ENCODE peak calls at places on chromosomes 11 and 22, in four cellular contexts. I is LoVo, A is GM06990, Y is left ventricle myocardium superior. D is an unnamed sample.

GRCh38 chr11:93267383-93267782 is 63.2 kb upstream of the DEUP1 start:
- DNase-seq in I (no peak), A (no peak), Y (no peak), D (no peak)

GRCh38 chr11:130771708-130772107 is 144.6 kb downstream of the SNX19 start:
- DNase-seq in I (no peak), A (no peak), Y (no peak), D (no peak)

GRCh38 chr11:65873280-65874156 is 918 bp upstream of the EFEMP2 start:
- DNase-seq in I (peak), A (peak), Y (peak), D (peak)

GRCh38 chr11:129610545-129610944 is 205.1 kb upstream of the TMEM45B start:
- DNase-seq in I (no peak), A (no peak), Y (no peak), D (no peak)

GRCh38 chr11:71249301-71249700 is 3.1 kb downstream of the SHANK2 start:
- DNase-seq in I (no peak), A (no peak), Y (no peak), D (no peak)

GRCh38 chr11:122439911-122440782 is 215.4 kb upstream of the UBASH3B start:
- DNase-seq in I (no peak), A (no peak), Y (peak), D (no peak)

GRCh38 chr11:95835768-95836488 is 45.6 kb downstream of the CEP57 start:
- DNase-seq in I (peak), A (peak), Y (peak), D (peak)

GRCh38 chr11:117610901-117611300 is 186.1 kb downstream of the DSCAML1 start:
- DNase-seq in I (no peak), A (no peak), Y (no peak), D (no peak)

GRCh38 chr22:45804986-45805325 is 133.3 kb downstream of the ATXN10 start:
- DNase-seq in I (peak), A (no peak), Y (no peak), D (no peak)

GRCh38 chr11:12853652-12854296 is 155.3 kb upstream of the RASSF10 start:
- DNase-seq in I (no peak), A (no peak), Y (no peak), D (no peak)

GRCh38 chr11:63445720-63446119 is 45.2 kb downstream of the PLAAT5 start:
- DNase-seq in I (no peak), A (no peak), Y (no peak), D (no peak)

GRCh38 chr11:76699461-76700091 is 29.0 kb upstream of the LRRC32 start:
- DNase-seq in I (no peak), A (no peak), Y (peak), D (no peak)

GRCh38 chr11:43691806-43692205 is 11.3 kb downstream of the HSD17B12 start:
- DNase-seq in I (no peak), A (no peak), Y (no peak), D (no peak)

GRCh38 chr22:48554893-48555552 is 1272.7 kb downstream of the BRD1 start:
- DNase-seq in I (no peak), A (no peak), Y (no peak), D (no peak)

GRCh38 chr11:10807629-10808552 is 835 bp downstream of the EIF4G2 start:
- DNase-seq in I (peak), A (peak), Y (peak), D (peak)

GRCh38 chr11:10026514-10026913 is 267.5 kb downstream of the SBF2 start:
- DNase-seq in I (no peak), A (no peak), Y (no peak), D (no peak)

GRCh38 chr11:121145826-121146225 is 44.8 kb downstream of the TECTA start:
- DNase-seq in I (no peak), A (no peak), Y (no peak), D (no peak)

GRCh38 chr11:68040121-68040956 is 1.5 kb downstream of the TCIRG1 start:
- DNase-seq in I (no peak), A (peak), Y (peak), D (peak)

GRCh38 chr11:116176484-116177005 is 596.2 kb downstream of the BUD13 start:
- DNase-seq in I (no peak), A (no peak), Y (no peak), D (no peak)

GRCh38 chr11:115256326-115257197 is 247.7 kb downstream of the CADM1 start:
- DNase-seq in I (no peak), A (peak), Y (no peak), D (peak)

GRCh38 chr11:35167451-35167954 is 28.5 kb downstream of the CD44 start:
- DNase-seq in I (no peak), A (no peak), Y (peak), D (no peak)

D was measured in MM.1S.